ENCODE peak calls at places on chromosomes 4 and X, in five cellular contexts. B is transverse colon; H is T-helper 17 cell; E is mucosa of descending colon; J is activated T-helper 1 cell treated with anti-CD3 and anti-CD28 coated beads, Interleukin-2, amount 50 U/mL, for 16 hours. Q is an unnamed sample.
A peak's percentile ranks its signal among the peaks of the same experiment; 100 is the strongest.

GRCh38 chrX:129593137-129593536 is 53.1 kb downstream of the OCRL start:
- DNase-seq in H (no peak), J (no peak), B (no peak), E (peak; percentile 28), Q (no peak)

GRCh38 chrX:134101636-134102035 is 116.2 kb upstream of the GPC3 start:
- DNase-seq in H (no peak), J (no peak), B (no peak), E (no peak), Q (no peak)

GRCh38 chr4:37780444-37781133 is 45.9 kb upstream of the PGM2 start:
- DNase-seq in B (peak; percentile 39), J (peak; percentile 6), E (peak; percentile 40), H (no peak), Q (no peak)

GRCh38 chrX:109954955-109955354 is 48.0 kb upstream of the TMEM164 start:
- DNase-seq in J (no peak), B (no peak), E (no peak), H (no peak), Q (no peak)

GRCh38 chr4:174157106-174157607 is 126.3 kb downstream of the FBXO8 start:
- DNase-seq in B (no peak), H (no peak), E (no peak), J (no peak), Q (no peak)

GRCh38 chr4:153212755-153213154 is 8.5 kb downstream of the TRIM2 start:
- DNase-seq in J (no peak), H (no peak), E (no peak), B (no peak), Q (no peak)

GRCh38 chr4:168853770-168854169 is 156.3 kb downstream of the CBR4 start:
- DNase-seq in J (no peak), B (no peak), H (no peak), E (no peak), Q (no peak)

GRCh38 chr4:1175635-1176229 is 3.3 kb upstream of the SPON2 start:
- DNase-seq in J (no peak), B (no peak), E (no peak), H (no peak), Q (no peak)

GRCh38 chrX:15864629-15865028 is 10.0 kb upstream of the AP1S2 start:
- DNase-seq in B (no peak), H (no peak), E (no peak), J (no peak), Q (no peak)

GRCh38 chrX:155263854-155264628 is at the start of gene RAB39B:
- DNase-seq in E (peak; percentile 53), B (peak; percentile 38), H (peak; percentile 44), J (peak; percentile 53), Q (peak; percentile 64)

GRCh38 chr4:80115368-80116181 is 42.5 kb upstream of the ANTXR2 start:
- DNase-seq in J (no peak), E (no peak), B (no peak), H (no peak), Q (no peak)

GRCh38 chr4:117700111-117700892 is 334.0 kb upstream of the NDST3 start:
- DNase-seq in J (no peak), B (no peak), E (no peak), H (no peak), Q (peak; percentile 7)

GRCh38 chr4:87058272-87059073 is 123.7 kb downstream of the AFF1 start:
- DNase-seq in B (no peak), J (peak; percentile 41), E (peak; percentile 47), H (no peak), Q (peak; percentile 32)

GRCh38 chrX:34578237-34578636 is 78.8 kb downstream of the TMEM47 start:
- DNase-seq in B (no peak), H (no peak), J (no peak), E (peak; percentile 7), Q (no peak)

GRCh38 chr4:1373892-1374705 is 27.1 kb downstream of the UVSSA start:
- DNase-seq in H (no peak), E (no peak), J (no peak), B (no peak), Q (no peak)

GRCh38 chr4:38322709-38323108 is 341.3 kb upstream of the KLF3 start:
- DNase-seq in J (no peak), B (no peak), H (no peak), E (no peak), Q (no peak)

GRCh38 chrX:111492085-111492484 is 19.4 kb upstream of the SERTM2 start:
- DNase-seq in E (no peak), B (no peak), J (no peak), H (no peak), Q (no peak)

GRCh38 chrX:106987488-106987887 is 12.5 kb downstream of the MORC4 start:
- DNase-seq in H (no peak), E (no peak), B (no peak), J (no peak), Q (no peak)

GRCh38 chr4:138507527-138507926 is 265.4 kb upstream of the SLC7A11 start:
- DNase-seq in B (no peak), H (no peak), J (no peak), E (no peak), Q (no peak)

GRCh38 chr4:47668810-47669408 is 169.0 kb downstream of the CORIN start:
- DNase-seq in E (peak; percentile 45), B (no peak), H (no peak), J (no peak), Q (peak; percentile 31)

GRCh38 chrX:68892651-68893050 is 63.8 kb downstream of the EFNB1 start:
- DNase-seq in H (no peak), J (no peak), E (no peak), B (no peak), Q (no peak)

GRCh38 chrX:68801737-68802290 is 27.0 kb upstream of the EFNB1 start:
- DNase-seq in H (no peak), B (no peak), E (no peak), J (no peak), Q (no peak)

GRCh38 chrX:106935175-106935574 is 15.0 kb downstream of the CLDN2 start:
- DNase-seq in B (no peak), E (no peak), H (no peak), J (no peak), Q (no peak)

GRCh38 chr4:165879581-165879980 is 6.5 kb downstream of the TLL1 start:
- DNase-seq in J (no peak), B (no peak), H (no peak), E (no peak), Q (no peak)

GRCh38 chr4:94634266-94634665 is 123.5 kb upstream of the BMPR1B start:
- DNase-seq in J (no peak), B (no peak), H (no peak), E (no peak), Q (no peak)

GRCh38 chrX:71618303-71618721 is at the start of gene CXCR3:
- DNase-seq in B (peak; percentile 52), J (peak; percentile 61), H (no peak), E (no peak), Q (peak; percentile 50)

GRCh38 chr4:85067342-85067741 is 100.9 kb upstream of the WDFY3 start:
- DNase-seq in J (no peak), B (no peak), E (no peak), H (no peak), Q (no peak)

GRCh38 chrX:109619816-109620215 is 5.2 kb downstream of the KCNE5 start:
- DNase-seq in B (no peak), J (no peak), E (no peak), H (no peak), Q (no peak)

GRCh38 chr4:108029731-108030130 is 40.0 kb downstream of the HADH start:
- DNase-seq in E (no peak), J (no peak), B (no peak), H (no peak), Q (no peak)

GRCh38 chr4:41204400-41204978 is 9.9 kb downstream of the APBB2 start:
- DNase-seq in B (no peak), H (no peak), E (no peak), J (no peak), Q (no peak)

GRCh38 chr4:54709281-54709854 is 51.6 kb downstream of the KIT start:
- DNase-seq in B (no peak), J (no peak), H (no peak), E (peak; percentile 12), Q (no peak)

GRCh38 chr4:123832173-123833026 is 435.8 kb downstream of the SPRY1 start:
- DNase-seq in J (no peak), H (no peak), E (peak; percentile 18), B (peak; percentile 10), Q (no peak)

GRCh38 chr4:86892639-86892965 is 380 bp upstream of the C4orf36 start:
- DNase-seq in H (no peak), J (no peak), B (no peak), E (no peak), Q (no peak)

Q was measured in GM13977.